ENCODE peak calls at places on chromosomes 12 and 14, in five cellular contexts. J, R, U, Z and X are unnamed samples.

GRCh38 chr14:103618999-103619398 is 10.0 kb upstream of the KLC1 start:
- DNase-seq in J (no peak), R (no peak), U (no peak), Z (no peak), X (no peak)

GRCh38 chr12:67649165-67650126 is 901 bp downstream of the DYRK2 start:
- DNase-seq in J (peak), R (peak), U (peak), Z (peak), X (no peak)

GRCh38 chr12:132321321-132322118 is 7.9 kb downstream of the GALNT9 start:
- DNase-seq in J (no peak), R (no peak), U (no peak), Z (no peak), X (no peak)

GRCh38 chr12:124560519-124560918 is 6.9 kb downstream of the NCOR2 start:
- DNase-seq in J (no peak), R (no peak), U (no peak), Z (no peak), X (no peak)

GRCh38 chr12:57759360-57759980 is 4.6 kb downstream of the MARCHF9 start:
- DNase-seq in J (no peak), R (no peak), U (no peak), Z (no peak), X (no peak)

GRCh38 chr12:65891987-65892481 is 67.8 kb downstream of the HMGA2 start:
- DNase-seq in J (no peak), R (peak), U (peak), Z (peak), X (peak)

GRCh38 chr12:131217024-131217586 is 263.4 kb downstream of the ADGRD1 start:
- DNase-seq in J (peak), R (peak), U (no peak), Z (peak), X (no peak)

GRCh38 chr14:57029620-57030253 is 219.5 kb upstream of the OTX2 start:
- DNase-seq in J (no peak), R (no peak), U (no peak), Z (no peak), X (no peak)

GRCh38 chr12:108853426-108853825 is 4.0 kb downstream of the SSH1 start:
- DNase-seq in J (no peak), R (no peak), U (no peak), Z (no peak), X (no peak)

GRCh38 chr12:122955151-122955550 is 11.1 kb downstream of the ABCB9 start:
- DNase-seq in J (no peak), R (no peak), U (no peak), Z (no peak), X (no peak)

GRCh38 chr12:124737040-124737419 is 126.6 kb downstream of the SCARB1 start:
- DNase-seq in J (no peak), R (no peak), U (no peak), Z (no peak), X (no peak)

GRCh38 chr12:122862872-122863701 is 27.8 kb downstream of the HIP1R start:
- DNase-seq in J (no peak), R (peak), U (no peak), Z (no peak), X (no peak)

GRCh38 chr12:51923506-51924365 is 16.4 kb downstream of the ACVRL1 start:
- DNase-seq in J (peak), R (peak), U (peak), Z (peak), X (peak)

GRCh38 chr14:87896393-87897380 is 96.3 kb downstream of the GALC start:
- DNase-seq in J (peak), R (no peak), U (peak), Z (no peak), X (no peak)

GRCh38 chr12:15701721-15702156 is 87.4 kb downstream of the EPS8 start:
- DNase-seq in J (no peak), R (no peak), U (peak), Z (no peak), X (no peak)

GRCh38 chr12:86261606-86262005 is 5.4 kb upstream of the MGAT4C start:
- DNase-seq in J (no peak), R (no peak), U (no peak), Z (no peak), X (no peak)

GRCh38 chr12:56565510-56566101 is 44.0 kb downstream of the RBMS2 start:
- DNase-seq in J (peak), R (peak), U (peak), Z (peak), X (peak)

GRCh38 chr14:61420326-61420725 is 98.9 kb downstream of the PRKCH start:
- DNase-seq in J (no peak), R (no peak), U (peak), Z (no peak), X (no peak)

GRCh38 chr14:74973003-74973614 is 17.7 kb upstream of the PGF start:
- DNase-seq in J (no peak), R (no peak), U (peak), Z (peak), X (no peak)

GRCh38 chr12:59322473-59322872 is 273.4 kb upstream of the SLC16A7 start:
- DNase-seq in J (no peak), R (no peak), U (no peak), Z (no peak), X (no peak)

GRCh38 chr14:94175403-94176146 is 1.5 kb downstream of the PPP4R4 start:
- DNase-seq in J (no peak), R (no peak), U (no peak), Z (no peak), X (no peak)

GRCh38 chr14:94172545-94172944 is 1.6 kb upstream of the PPP4R4 start:
- DNase-seq in J (no peak), R (no peak), U (no peak), Z (no peak), X (no peak)

GRCh38 chr14:94174622-94175402 is 690 bp downstream of the PPP4R4 start:
- DNase-seq in J (no peak), R (peak), U (no peak), Z (no peak), X (no peak)

GRCh38 chr14:94173471-94173884 is 644 bp upstream of the PPP4R4 start:
- DNase-seq in J (no peak), R (no peak), U (no peak), Z (no peak), X (peak)

DNA sequence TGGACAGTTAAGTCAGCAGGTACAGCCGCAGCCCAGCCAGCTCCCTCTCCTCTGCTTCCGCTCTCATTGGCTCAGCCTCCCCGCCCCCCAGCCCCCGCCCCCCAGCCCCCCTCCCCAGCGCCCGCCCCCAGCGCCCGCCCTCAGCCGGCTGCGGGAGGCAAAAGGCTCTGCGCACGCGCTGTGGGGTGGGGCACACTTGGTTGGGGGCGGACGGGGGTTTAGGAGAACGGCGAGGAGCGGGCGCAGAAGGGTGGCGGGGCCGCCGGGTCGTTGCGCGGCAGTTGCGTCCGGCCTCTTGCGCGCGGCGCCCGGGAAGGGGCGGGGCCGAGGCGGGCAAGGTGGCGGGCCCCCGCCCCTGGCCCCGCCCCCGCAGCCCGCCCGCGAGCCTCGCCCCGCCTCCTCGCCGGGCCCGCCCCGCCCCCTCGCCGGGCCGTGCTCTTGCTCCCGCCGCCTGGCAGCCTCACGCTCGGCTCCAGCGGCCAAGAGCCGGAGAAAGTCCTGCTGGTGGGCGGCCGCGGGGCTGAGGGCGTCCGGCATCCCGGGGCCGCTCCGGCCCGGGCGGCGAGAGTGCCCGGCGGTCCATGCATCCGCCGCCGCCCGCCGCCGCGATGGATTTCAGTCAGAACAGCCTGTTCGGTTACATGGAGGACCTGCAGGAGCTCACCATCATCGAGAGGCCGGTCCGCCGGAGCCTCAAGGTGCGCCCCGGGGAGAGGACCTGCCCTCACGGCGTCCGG is at the start of gene PPP4R4:
- DNase-seq in J (peak), R (peak), U (peak), Z (peak), X (peak)
- TF ChIP-seq POLR2A in J (no peak), R (no peak), U (no peak), Z (no peak), X (no peak)

DNA sequence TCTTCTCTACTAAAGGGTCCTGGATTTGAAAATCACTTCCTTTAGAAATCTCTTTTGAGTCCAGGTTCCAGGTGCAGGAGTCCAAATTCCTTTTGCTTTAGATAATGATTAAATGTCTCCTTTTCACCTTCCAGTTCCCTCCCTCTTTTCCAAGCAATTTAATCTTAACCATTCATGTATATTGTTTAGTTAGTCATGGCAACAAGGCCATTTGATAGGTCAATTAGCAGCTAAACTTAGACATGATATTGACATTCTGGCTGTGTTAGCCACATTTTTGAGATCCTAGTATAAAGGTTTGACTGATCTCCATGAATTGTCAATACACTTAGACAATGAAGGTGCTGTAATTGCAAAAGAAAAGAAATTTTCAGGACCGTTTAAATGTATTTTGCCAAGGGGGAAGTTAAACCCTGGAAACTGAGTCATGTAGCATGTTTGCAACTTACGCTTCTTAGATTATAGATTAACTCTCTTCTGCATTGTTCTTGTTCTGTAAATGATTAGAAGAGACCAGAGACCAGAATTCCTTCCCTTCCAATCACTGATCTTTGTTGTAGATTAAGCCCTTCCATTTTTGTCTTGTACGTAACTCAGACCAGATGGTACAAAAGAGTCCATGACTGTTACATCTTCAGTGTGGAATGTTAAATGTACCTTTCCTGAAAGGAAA is 12.4 kb upstream of the C12orf75 start:
- DNase-seq in J (no peak), R (no peak), U (no peak), Z (no peak), X (no peak)
- H3K27ac ChIP-seq in J (no peak), R (no peak), U (no peak), Z (no peak), X (no peak)

GRCh38 chr14:102218688-102219087 is 79.0 kb downstream of the WDR20 start:
- DNase-seq in J (no peak), R (no peak), U (no peak), Z (peak), X (no peak)
- TF ChIP-seq CTCF in J (no peak), R (no peak), U (no peak), Z (no peak), X (no peak)

GRCh38 chr12:6979453-6979852 is 8.7 kb downstream of the EMG1 start:
- DNase-seq in J (no peak), R (no peak), U (no peak), Z (no peak), X (no peak)
- TF ChIP-seq POLR2A in J (no peak), R (no peak), U (no peak), Z (no peak), X (no peak)

GRCh38 chr12:49703647-49704137 is 3.5 kb downstream of the FMNL3 start:
- DNase-seq in J (no peak), R (no peak), U (peak), Z (peak), X (no peak)

GRCh38 chr12:49706351-49707126 is 666 bp downstream of the FMNL3 start:
- DNase-seq in J (peak), R (peak), U (peak), Z (peak), X (peak)

GRCh38 chr12:49705479-49706267 is 1.5 kb downstream of the FMNL3 start:
- DNase-seq in J (no peak), R (no peak), U (peak), Z (peak), X (no peak)

GRCh38 chr12:49702009-49702408 is 5.2 kb downstream of the FMNL3 start:
- DNase-seq in J (no peak), R (no peak), U (no peak), Z (no peak), X (no peak)

DNA sequence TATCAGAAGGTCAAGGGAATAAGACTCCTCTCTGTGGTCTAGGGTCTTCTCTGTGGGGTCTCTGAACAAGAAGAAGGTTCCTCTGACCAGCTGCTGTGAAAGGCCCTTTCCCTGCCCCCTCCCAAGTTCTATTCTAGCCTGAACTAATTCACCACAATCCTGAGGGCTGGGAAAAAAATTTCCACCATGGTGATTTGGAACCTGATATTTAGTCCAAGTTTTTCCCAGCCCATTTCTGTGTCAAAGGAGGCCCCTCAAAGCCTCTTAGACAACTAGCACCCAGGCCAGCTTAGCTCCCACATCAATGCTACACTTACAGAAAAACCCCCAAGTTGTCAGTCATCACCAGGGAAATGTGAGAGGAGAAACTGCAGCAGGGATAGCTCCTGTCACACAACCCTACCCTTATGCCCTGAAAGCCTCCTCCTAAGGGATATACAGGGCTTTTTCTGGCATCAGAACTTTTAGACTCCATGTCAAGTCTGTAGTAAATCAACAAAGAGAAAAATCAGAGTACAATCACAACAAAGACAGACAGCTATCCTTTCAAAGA is 4.5 kb downstream of the FMNL3 start:
- DNase-seq in J (no peak), R (no peak), U (no peak), Z (no peak), X (no peak)
- H3K27ac ChIP-seq in J (no peak), R (no peak), U (peak), Z (peak), X (no peak)

GRCh38 chr12:5988659-5989116 is 43.6 kb upstream of the ANO2 start:
- DNase-seq in J (peak), R (peak), U (peak), Z (peak), X (peak)
- TF ChIP-seq CTCF in J (peak), R (peak), U (peak), Z (peak), X (peak)

GRCh38 chr12:6630696-6631095 is 5.1 kb downstream of the LPAR5 start:
- DNase-seq in J (no peak), R (no peak), U (no peak), Z (no peak), X (no peak)

GRCh38 chr12:6635375-6635855 is 344 bp downstream of the LPAR5 start:
- DNase-seq in J (peak), R (no peak), U (no peak), Z (no peak), X (no peak)

GRCh38 chr12:6635856-6636521 is at the start of gene LPAR5:
- DNase-seq in J (peak), R (peak), U (no peak), Z (no peak), X (peak)

GRCh38 chr12:6631549-6631961 is 4.2 kb downstream of the LPAR5 start:
- DNase-seq in J (no peak), R (no peak), U (no peak), Z (peak), X (no peak)

GRCh38 chr12:6632026-6632978 is 3.5 kb downstream of the LPAR5 start:
- DNase-seq in J (no peak), R (no peak), U (no peak), Z (no peak), X (no peak)
- TF ChIP-seq POLR2A in J (no peak), R (no peak), U (no peak), Z (no peak), X (no peak)